ENCODE peak calls at places on chromosome 20, in eight cellular contexts. F is tibial artery, H is MV-4-11, C is type B pancreatic cell, W is neural crest cell, J is GM19239, D is fibroblast of mammary gland, N is cardiac septum. S is an unnamed sample.

GRCh38 chr20:22374678-22375590 is 209.4 kb downstream of the FOXA2 start:
- DNase-seq in F (no peak), H (peak), C (no peak), W (no peak), J (no peak), D (peak), N (no peak), S (peak)

GRCh38 chr20:59515013-59515905 is 89.1 kb upstream of the PHACTR3 start:
- DNase-seq in F (no peak), H (no peak), C (peak), W (peak), J (no peak), D (peak), N (no peak), S (peak)

GRCh38 chr20:5031206-5031557 is 29.9 kb upstream of the SLC23A2 start:
- DNase-seq in F (no peak), H (no peak), C (no peak), W (no peak), J (no peak), D (no peak), N (no peak), S (no peak)

GRCh38 chr20:35055445-35056276 is 36.9 kb downstream of the TRPC4AP start:
- DNase-seq in F (no peak), H (peak), C (no peak), W (no peak), J (no peak), D (no peak), N (no peak), S (peak)

GRCh38 chr20:50292324-50293243 is 102.0 kb downstream of the CEBPB start:
- DNase-seq in F (peak), H (peak), C (no peak), W (no peak), J (no peak), D (peak), N (peak), S (peak)

GRCh38 chr20:53960586-53961386 is 109.6 kb downstream of the BCAS1 start:
- DNase-seq in F (no peak), H (no peak), C (no peak), W (no peak), J (no peak), D (peak), N (no peak), S (peak)

GRCh38 chr20:63085087-63085861 is 78.5 kb upstream of the BHLHE23 start:
- DNase-seq in F (peak), H (no peak), C (no peak), W (no peak), J (no peak), D (no peak), N (peak), S (no peak)

GRCh38 chr20:4613718-4614620 is 107.7 kb upstream of the PRND start:
- DNase-seq in F (no peak), H (peak), C (no peak), W (peak), J (peak), D (peak), N (no peak), S (peak)